ENCODE peak calls at places on chromosomes 3 and 15, in seven cellular contexts. U, J, R, S, T, I and Z are unnamed samples.

GRCh38 chr3:128970741-128971048 is 23.2 kb downstream of the CFAP92 start:
- DNase-seq in U (no peak), J (no peak), R (no peak), S (no peak), T (no peak), I (no peak), Z (no peak)

GRCh38 chr15:101337976-101338375 is 42.9 kb upstream of the SNRPA1 start:
- DNase-seq in U (no peak), J (no peak), R (no peak), S (no peak), T (no peak), I (no peak), Z (no peak)

GRCh38 chr3:131110087-131110486 is 83.4 kb downstream of the NEK11 start:
- DNase-seq in U (no peak), J (no peak), R (no peak), S (no peak), T (peak; percentile 91), I (no peak), Z (peak; percentile 85)

GRCh38 chr15:78929536-78930264 is 15.1 kb downstream of the CTSH start:
- DNase-seq in U (no peak), J (no peak), R (no peak), S (no peak), T (no peak), I (no peak), Z (no peak)

GRCh38 chr3:17717411-17717810 is 25.0 kb downstream of the TBC1D5 start:
- DNase-seq in U (no peak), J (no peak), R (no peak), S (no peak), T (no peak), I (no peak), Z (no peak)

GRCh38 chr3:140883428-140883827 is 58.2 kb upstream of the SLC25A36 start:
- DNase-seq in U (no peak), J (no peak), R (no peak), S (no peak), T (no peak), I (no peak), Z (no peak)

GRCh38 chr3:65170357-65171090 is 482.7 kb upstream of the ADAMTS9 start:
- DNase-seq in U (peak; percentile 54), J (no peak), R (peak; percentile 49), S (peak; percentile 21), T (peak; percentile 97), I (peak; percentile 83), Z (peak; percentile 57)

GRCh38 chr3:25403890-25404460 is 24.1 kb upstream of the RARB start:
- DNase-seq in U (no peak), J (no peak), R (no peak), S (no peak), T (no peak), I (no peak), Z (no peak)

GRCh38 chr15:89893027-89893426 is 767 bp downstream of the AP3S2 start:
- DNase-seq in U (no peak), J (no peak), R (no peak), S (no peak), T (no peak), I (no peak), Z (no peak)

GRCh38 chr15:32717290-32718081 is at the start of gene GREM1:
- DNase-seq in U (no peak), J (no peak), R (no peak), S (no peak), T (peak; percentile 48), I (no peak), Z (no peak)

GRCh38 chr3:151086484-151087456 is 1.3 kb downstream of the MED12L start:
- DNase-seq in U (peak; percentile 74), J (peak; percentile 14), R (peak; percentile 73), S (peak; percentile 21), T (peak; percentile 87), I (peak; percentile 65), Z (peak; percentile 54)

GRCh38 chr3:72205297-72205696 is 420.3 kb upstream of the PROK2 start:
- DNase-seq in U (no peak), J (no peak), R (no peak), S (no peak), T (no peak), I (no peak), Z (no peak)

GRCh38 chr15:59999558-60000112 is 4.5 kb upstream of the FOXB1 start:
- DNase-seq in U (no peak), J (no peak), R (no peak), S (no peak), T (no peak), I (no peak), Z (no peak)

GRCh38 chr3:116141724-116142123 is 303.6 kb downstream of the LSAMP start:
- DNase-seq in U (no peak), J (no peak), R (no peak), S (no peak), T (peak; percentile 46), I (no peak), Z (no peak)

GRCh38 chr15:64455951-64456350 is 4.4 kb upstream of the ZNF609 start:
- DNase-seq in U (no peak), J (no peak), R (peak; percentile 27), S (no peak), T (no peak), I (peak; percentile 68), Z (no peak)

GRCh38 chr15:40793216-40793989 is 13.5 kb upstream of the ZFYVE19 start:
- DNase-seq in U (no peak), J (no peak), R (peak; percentile 59), S (no peak), T (peak; percentile 94), I (no peak), Z (peak; percentile 89)

GRCh38 chr15:34514251-34514760 is 69.1 kb downstream of the GOLGA8B start:
- DNase-seq in U (peak; percentile 59), J (no peak), R (no peak), S (peak; percentile 49), T (no peak), I (no peak), Z (no peak)

DNA sequence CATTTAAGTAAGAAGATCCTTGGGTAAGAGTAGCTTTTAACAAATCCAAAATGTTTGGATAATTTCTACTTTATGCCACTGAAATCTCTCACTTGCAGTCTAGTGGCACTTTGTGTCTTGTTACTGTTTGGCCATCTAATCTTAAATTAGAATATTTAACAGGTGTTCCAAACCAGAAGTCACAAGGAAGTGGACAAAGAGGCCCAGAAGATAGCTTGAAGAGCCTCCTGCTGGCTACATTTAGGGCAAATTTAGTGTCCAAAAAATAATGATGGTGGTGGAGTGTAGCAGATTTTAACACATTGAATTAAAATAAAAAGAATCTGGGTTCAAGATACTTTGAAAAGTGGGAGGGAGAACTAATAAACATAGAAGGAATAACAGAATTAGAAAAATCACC is 172.2 kb downstream of the GHSR start:
- DNase-seq in U (no peak), J (no peak), R (no peak), S (no peak), T (no peak), I (no peak), Z (no peak)
- TF ChIP-seq CTCF in U (no peak), J (no peak), R (no peak), S (no peak), T (no peak), I (no peak), Z (peak; percentile 27)

GRCh38 chr15:55281517-55282227 is 7.9 kb downstream of the RAB27A start:
- DNase-seq in U (no peak), J (no peak), R (no peak), S (no peak), T (no peak), I (no peak), Z (no peak)

GRCh38 chr15:55277116-55277564 is 12.5 kb downstream of the RAB27A start:
- DNase-seq in U (no peak), J (no peak), R (no peak), S (no peak), T (peak; percentile 76), I (no peak), Z (no peak)

GRCh38 chr15:55279746-55280351 is 9.8 kb downstream of the RAB27A start:
- DNase-seq in U (no peak), J (no peak), R (peak; percentile 28), S (peak; percentile 91), T (peak; percentile 95), I (no peak), Z (peak; percentile 59)

GRCh38 chr15:55277715-55278114 is 11.9 kb downstream of the RAB27A start:
- DNase-seq in U (no peak), J (no peak), R (no peak), S (no peak), T (no peak), I (no peak), Z (no peak)

DNA sequence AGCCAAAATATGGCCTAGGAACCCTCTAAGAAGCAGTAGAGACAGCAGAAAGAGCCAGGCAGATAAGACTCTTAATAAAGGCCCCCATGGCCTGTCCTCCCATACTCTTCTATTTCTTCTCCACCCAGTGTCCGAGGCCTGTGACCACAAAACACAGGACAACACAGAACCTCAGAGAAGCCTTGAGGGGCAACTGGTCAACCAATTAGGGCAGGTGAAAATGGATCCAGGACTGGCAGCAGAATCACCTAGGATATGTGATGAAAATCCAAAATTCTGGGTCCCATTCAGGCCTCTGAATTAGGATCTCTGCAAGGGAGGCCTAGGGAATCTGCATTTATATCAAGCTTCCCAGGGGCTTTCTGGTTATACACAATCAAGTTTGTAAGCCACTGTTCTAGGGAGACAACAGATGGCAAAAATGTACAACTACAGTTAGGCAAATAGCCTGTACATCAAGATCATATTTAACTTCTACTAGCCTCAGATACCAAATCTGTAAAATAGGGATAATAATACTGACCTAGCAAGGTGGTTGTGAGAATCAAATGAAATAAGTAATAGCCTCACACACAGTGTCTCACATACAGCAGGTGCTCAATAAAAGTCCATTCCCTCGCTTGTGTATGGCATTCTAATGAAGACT is 10.4 kb downstream of the RAB27A start:
- DNase-seq in U (no peak), J (no peak), R (no peak), S (no peak), T (no peak), I (no peak), Z (no peak)
- H3K4me1 ChIP-seq in U (peaks cover 68% of the 10 kb centered on the region), J (peaks cover 52% of the 10 kb centered on the region), R (peaks cover 13% of the 10 kb centered on the region), S (peaks cover 32% of the 10 kb centered on the region), T (peaks cover 29% of the 10 kb centered on the region), I (no peaks in the 10 kb centered on the region), Z (no peaks in the 10 kb centered on the region)

GRCh38 chr3:78993375-78993774 is 774.4 kb downstream of the ROBO1 start:
- DNase-seq in U (no peak), J (no peak), R (no peak), S (no peak), T (no peak), I (no peak), Z (no peak)
- H3K27me3 ChIP-seq in U (no peaks in the 10 kb centered on the region), J (no peaks in the 10 kb centered on the region), R (no peaks in the 10 kb centered on the region), S (no peaks in the 10 kb centered on the region), T (no peaks in the 10 kb centered on the region), I (no peaks in the 10 kb centered on the region), Z (no peaks in the 10 kb centered on the region)

DNA sequence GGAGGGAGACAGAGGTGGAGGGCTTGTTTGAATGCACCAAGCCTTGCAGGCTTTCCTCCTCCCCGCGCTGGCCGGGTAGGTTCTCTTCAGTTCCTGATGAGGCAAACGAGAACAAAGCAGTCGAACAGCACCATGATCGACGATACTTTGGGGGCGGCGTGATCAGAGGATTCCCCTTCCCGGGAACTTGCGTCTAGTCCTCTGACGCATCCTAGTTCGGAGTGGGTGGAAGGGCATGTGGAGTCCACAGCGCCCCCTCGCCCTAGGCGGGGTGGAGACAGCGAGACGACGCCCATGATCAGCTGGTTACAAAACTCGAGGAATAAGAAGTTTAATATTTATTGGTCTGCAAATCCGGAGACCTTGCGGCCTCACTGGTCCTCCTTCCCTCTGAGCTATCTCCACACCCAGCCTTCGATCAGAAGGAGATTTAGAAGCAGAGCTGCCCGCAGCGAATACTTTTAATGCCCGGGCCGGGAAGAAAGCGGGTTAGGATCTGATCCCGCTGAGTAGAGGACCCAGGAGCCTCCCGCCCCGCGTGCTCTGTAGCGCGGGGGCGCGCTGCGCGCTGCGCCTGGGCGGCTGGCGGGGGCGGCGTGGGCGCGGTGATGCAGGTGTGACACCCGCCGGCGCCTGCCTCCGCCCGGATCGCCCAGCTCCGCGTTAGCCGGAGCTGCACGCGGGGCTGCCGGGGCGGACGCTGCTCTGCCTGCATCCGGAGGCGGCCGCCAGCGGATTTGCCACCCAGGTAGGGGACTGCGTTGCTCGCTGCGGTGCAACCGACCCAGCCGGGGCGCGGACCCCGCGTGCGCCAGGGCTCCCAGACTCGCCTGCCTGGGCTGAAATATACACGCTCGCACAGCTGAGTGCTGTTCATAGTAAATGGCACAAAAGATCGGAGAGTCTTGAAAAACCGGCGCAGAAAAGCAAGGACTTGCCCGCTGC is at the start of gene SV2B:
- DNase-seq in U (no peak), J (no peak), R (peak; percentile 21), S (peak; percentile 21), T (peak; percentile 32), I (peak; percentile 29), Z (peak; percentile 26)
- TF ChIP-seq CTCF in U (no peak), J (no peak), R (no peak), S (peak; percentile 36), T (no peak), I (no peak), Z (no peak)